ENCODE peak calls at places on chromosomes 12 and 14, in four cellular contexts. One of them, this sample, is unnamed.

GRCh38 chr12:20367731-20368652 is at the start of gene PDE3A:
- ATAC-seq in activated CD8-positive, alpha-beta T cell treated with anti-CD3 and anti-CD28 coated beads, Interleukin-2, amount 10 ng/mL, durations not matched to agents 7 days and 5 days: no peak
- ATAC-seq in mucosa of descending colon: peak; percentile 60
- ATAC-seq in heart left ventricle: peak; percentile 35
- ATAC-seq in this sample: peak; percentile 82

GRCh38 chr14:75041613-75042012 is 9.7 kb downstream of the MLH3 start:
- ATAC-seq in activated CD8-positive, alpha-beta T cell treated with anti-CD3 and anti-CD28 coated beads, Interleukin-2, amount 10 ng/mL, durations not matched to agents 7 days and 5 days: no peak
- ATAC-seq in mucosa of descending colon: peak; percentile 95
- ATAC-seq in heart left ventricle: no peak
- ATAC-seq in this sample: peak; percentile 48

GRCh38 chr14:77267937-77268699 is 2.9 kb downstream of the NGB start:
- ATAC-seq in activated CD8-positive, alpha-beta T cell treated with anti-CD3 and anti-CD28 coated beads, Interleukin-2, amount 10 ng/mL, durations not matched to agents 7 days and 5 days: no peak
- ATAC-seq in mucosa of descending colon: no peak
- ATAC-seq in heart left ventricle: no peak
- ATAC-seq in this sample: no peak

GRCh38 chr12:51536159-51536558 is 54.9 kb upstream of the SCN8A start:
- ATAC-seq in activated CD8-positive, alpha-beta T cell treated with anti-CD3 and anti-CD28 coated beads, Interleukin-2, amount 10 ng/mL, durations not matched to agents 7 days and 5 days: no peak
- ATAC-seq in mucosa of descending colon: no peak
- ATAC-seq in heart left ventricle: no peak
- ATAC-seq in this sample: no peak

GRCh38 chr14:56666294-56666693 is 86.7 kb downstream of the TMEM260 start:
- ATAC-seq in activated CD8-positive, alpha-beta T cell treated with anti-CD3 and anti-CD28 coated beads, Interleukin-2, amount 10 ng/mL, durations not matched to agents 7 days and 5 days: no peak
- ATAC-seq in mucosa of descending colon: peak; percentile 39
- ATAC-seq in heart left ventricle: no peak
- ATAC-seq in this sample: no peak

GRCh38 chr12:89861086-89861485 is 152.4 kb upstream of the ATP2B1 start:
- ATAC-seq in activated CD8-positive, alpha-beta T cell treated with anti-CD3 and anti-CD28 coated beads, Interleukin-2, amount 10 ng/mL, durations not matched to agents 7 days and 5 days: no peak
- ATAC-seq in mucosa of descending colon: no peak
- ATAC-seq in heart left ventricle: no peak
- ATAC-seq in this sample: no peak

GRCh38 chr12:34404377-34405285 is 382.3 kb downstream of the ALG10 start:
- ATAC-seq in activated CD8-positive, alpha-beta T cell treated with anti-CD3 and anti-CD28 coated beads, Interleukin-2, amount 10 ng/mL, durations not matched to agents 7 days and 5 days: no peak
- ATAC-seq in mucosa of descending colon: no peak
- ATAC-seq in heart left ventricle: no peak
- ATAC-seq in this sample: no peak

GRCh38 chr14:80468331-80469122 is 257.2 kb upstream of the DIO2 start:
- ATAC-seq in activated CD8-positive, alpha-beta T cell treated with anti-CD3 and anti-CD28 coated beads, Interleukin-2, amount 10 ng/mL, durations not matched to agents 7 days and 5 days: no peak
- ATAC-seq in mucosa of descending colon: peak; percentile 69
- ATAC-seq in heart left ventricle: no peak
- ATAC-seq in this sample: no peak

GRCh38 chr12:74526535-74526934 is 11.1 kb upstream of the ATXN7L3B start:
- ATAC-seq in activated CD8-positive, alpha-beta T cell treated with anti-CD3 and anti-CD28 coated beads, Interleukin-2, amount 10 ng/mL, durations not matched to agents 7 days and 5 days: no peak
- ATAC-seq in mucosa of descending colon: no peak
- ATAC-seq in heart left ventricle: no peak
- ATAC-seq in this sample: no peak

GRCh38 chr12:124616394-124617343 is 49.3 kb upstream of the NCOR2 start:
- ATAC-seq in activated CD8-positive, alpha-beta T cell treated with anti-CD3 and anti-CD28 coated beads, Interleukin-2, amount 10 ng/mL, durations not matched to agents 7 days and 5 days: no peak
- ATAC-seq in mucosa of descending colon: no peak
- ATAC-seq in heart left ventricle: no peak
- ATAC-seq in this sample: no peak

GRCh38 chr12:29562167-29562776 is 64.8 kb upstream of the OVCH1 start:
- ATAC-seq in activated CD8-positive, alpha-beta T cell treated with anti-CD3 and anti-CD28 coated beads, Interleukin-2, amount 10 ng/mL, durations not matched to agents 7 days and 5 days: no peak
- ATAC-seq in mucosa of descending colon: peak; percentile 39
- ATAC-seq in heart left ventricle: peak; percentile 76
- ATAC-seq in this sample: no peak

GRCh38 chr12:12909995-12910391 is 18.6 kb downstream of the GPRC5A start:
- ATAC-seq in activated CD8-positive, alpha-beta T cell treated with anti-CD3 and anti-CD28 coated beads, Interleukin-2, amount 10 ng/mL, durations not matched to agents 7 days and 5 days: no peak
- ATAC-seq in mucosa of descending colon: peak; percentile 63
- ATAC-seq in heart left ventricle: no peak
- ATAC-seq in this sample: no peak

GRCh38 chr12:26124491-26125450 is at the start of gene BHLHE41:
- ATAC-seq in activated CD8-positive, alpha-beta T cell treated with anti-CD3 and anti-CD28 coated beads, Interleukin-2, amount 10 ng/mL, durations not matched to agents 7 days and 5 days: no peak
- ATAC-seq in mucosa of descending colon: peak; percentile 65
- ATAC-seq in heart left ventricle: peak; percentile 48
- ATAC-seq in this sample: peak; percentile 18

GRCh38 chr14:67436006-67436866 is 24.3 kb upstream of the PLEK2 start:
- ATAC-seq in activated CD8-positive, alpha-beta T cell treated with anti-CD3 and anti-CD28 coated beads, Interleukin-2, amount 10 ng/mL, durations not matched to agents 7 days and 5 days: no peak
- ATAC-seq in mucosa of descending colon: peak; percentile 37
- ATAC-seq in heart left ventricle: no peak
- ATAC-seq in this sample: no peak

GRCh38 chr12:81546811-81547210 is 212.3 kb downstream of the PPFIA2 start:
- ATAC-seq in activated CD8-positive, alpha-beta T cell treated with anti-CD3 and anti-CD28 coated beads, Interleukin-2, amount 10 ng/mL, durations not matched to agents 7 days and 5 days: no peak
- ATAC-seq in mucosa of descending colon: no peak
- ATAC-seq in heart left ventricle: no peak
- ATAC-seq in this sample: no peak

GRCh38 chr12:63319386-63319785 is 168.4 kb upstream of the AVPR1A start:
- ATAC-seq in activated CD8-positive, alpha-beta T cell treated with anti-CD3 and anti-CD28 coated beads, Interleukin-2, amount 10 ng/mL, durations not matched to agents 7 days and 5 days: no peak
- ATAC-seq in mucosa of descending colon: no peak
- ATAC-seq in heart left ventricle: no peak
- ATAC-seq in this sample: no peak

GRCh38 chr12:42552822-42553221 is 36.7 kb downstream of the PRICKLE1 start:
- ATAC-seq in activated CD8-positive, alpha-beta T cell treated with anti-CD3 and anti-CD28 coated beads, Interleukin-2, amount 10 ng/mL, durations not matched to agents 7 days and 5 days: no peak
- ATAC-seq in mucosa of descending colon: no peak
- ATAC-seq in heart left ventricle: no peak
- ATAC-seq in this sample: no peak

GRCh38 chr12:3453266-3453862 is 37.6 kb upstream of the PRMT8 start:
- ATAC-seq in activated CD8-positive, alpha-beta T cell treated with anti-CD3 and anti-CD28 coated beads, Interleukin-2, amount 10 ng/mL, durations not matched to agents 7 days and 5 days: no peak
- ATAC-seq in mucosa of descending colon: no peak
- ATAC-seq in heart left ventricle: no peak
- ATAC-seq in this sample: no peak

GRCh38 chr14:54674342-54674741 is 107.4 kb downstream of the SAMD4A start:
- ATAC-seq in activated CD8-positive, alpha-beta T cell treated with anti-CD3 and anti-CD28 coated beads, Interleukin-2, amount 10 ng/mL, durations not matched to agents 7 days and 5 days: peak; percentile 24
- ATAC-seq in mucosa of descending colon: peak; percentile 25
- ATAC-seq in heart left ventricle: no peak
- ATAC-seq in this sample: no peak

GRCh38 chr14:97994020-97994531 is 1196.9 kb downstream of the VRK1 start:
- ATAC-seq in activated CD8-positive, alpha-beta T cell treated with anti-CD3 and anti-CD28 coated beads, Interleukin-2, amount 10 ng/mL, durations not matched to agents 7 days and 5 days: peak; percentile 76
- ATAC-seq in mucosa of descending colon: peak; percentile 80
- ATAC-seq in heart left ventricle: no peak
- ATAC-seq in this sample: no peak

GRCh38 chr12:119712721-119713120 is 44.8 kb downstream of the PRKAB1 start:
- ATAC-seq in activated CD8-positive, alpha-beta T cell treated with anti-CD3 and anti-CD28 coated beads, Interleukin-2, amount 10 ng/mL, durations not matched to agents 7 days and 5 days: no peak
- ATAC-seq in mucosa of descending colon: no peak
- ATAC-seq in heart left ventricle: no peak
- ATAC-seq in this sample: no peak

GRCh38 chr12:58502236-58502635 is 418.1 kb downstream of the LRIG3 start:
- ATAC-seq in activated CD8-positive, alpha-beta T cell treated with anti-CD3 and anti-CD28 coated beads, Interleukin-2, amount 10 ng/mL, durations not matched to agents 7 days and 5 days: no peak
- ATAC-seq in mucosa of descending colon: peak; percentile 76
- ATAC-seq in heart left ventricle: no peak
- ATAC-seq in this sample: peak; percentile 45

This sample was measured in SK-N-SH treated with all-trans-retinoic acid at 6 μM for 48 hours.